ENCODE peak calls at places on chromosome 3, in eight cellular contexts. O, E, X, H, K, C, T and U are unnamed samples.

GRCh38 chr3:4716231-4716630 is 223.1 kb downstream of the ITPR1 start:
- DNase-seq in O (no peak), E (no peak), X (no peak), H (no peak), K (no peak), C (no peak), T (no peak), U (no peak)

GRCh38 chr3:56887402-56888025 is 85.8 kb upstream of the ARHGEF3 start:
- DNase-seq in O (no peak), E (no peak), X (no peak), H (no peak), K (no peak), C (no peak), T (no peak), U (no peak)

GRCh38 chr3:47416041-47416440 is 35.2 kb downstream of the PTPN23 start:
- DNase-seq in O (peak), E (no peak), X (no peak), H (no peak), K (no peak), C (no peak), T (no peak), U (no peak)

GRCh38 chr3:134372405-134373277 is 1.6 kb downstream of the AMOTL2 start:
- DNase-seq in O (no peak), E (peak), X (no peak), H (peak), K (no peak), C (no peak), T (no peak), U (peak)

GRCh38 chr3:53195602-53196574 is 34.9 kb downstream of the PRKCD start:
- DNase-seq in O (peak), E (peak), X (peak), H (peak), K (peak), C (no peak), T (peak), U (peak)

GRCh38 chr3:182294256-182294655 is 499.0 kb upstream of the ATP11B start:
- DNase-seq in O (no peak), E (no peak), X (no peak), H (peak), K (no peak), C (no peak), T (no peak), U (no peak)

GRCh38 chr3:50008931-50009330 is 69.0 kb downstream of the RBM6 start:
- DNase-seq in O (no peak), E (no peak), X (no peak), H (peak), K (no peak), C (no peak), T (no peak), U (peak)

GRCh38 chr3:9600597-9600996 is 47.0 kb upstream of the LHFPL4 start:
- DNase-seq in O (peak), E (peak), X (peak), H (peak), K (peak), C (no peak), T (peak), U (peak)

GRCh38 chr3:113496924-113497323 is 18.0 kb downstream of the SPICE1 start:
- DNase-seq in O (no peak), E (no peak), X (no peak), H (no peak), K (no peak), C (no peak), T (no peak), U (no peak)

GRCh38 chr3:194879991-194880939 is 194.6 kb downstream of the FAM43A start:
- DNase-seq in O (no peak), E (peak), X (peak), H (no peak), K (peak), C (no peak), T (no peak), U (peak)

GRCh38 chr3:52787672-52788625 is 6.6 kb upstream of the ITIH3 start:
- DNase-seq in O (no peak), E (peak), X (no peak), H (no peak), K (no peak), C (no peak), T (no peak), U (peak)

GRCh38 chr3:105353485-105354161 is 13.1 kb upstream of the ALCAM start:
- DNase-seq in O (no peak), E (peak), X (no peak), H (peak), K (no peak), C (no peak), T (no peak), U (no peak)

GRCh38 chr3:196684548-196685407 is 27.3 kb downstream of the CEP19 start:
- DNase-seq in O (peak), E (peak), X (peak), H (peak), K (peak), C (no peak), T (peak), U (peak)

GRCh38 chr3:160755776-160756304 is at the start of gene PPM1L:
- DNase-seq in O (peak), E (peak), X (peak), H (peak), K (peak), C (no peak), T (peak), U (peak)

GRCh38 chr3:127688416-127689265 is 15.9 kb downstream of the ABTB1 start:
- DNase-seq in O (no peak), E (no peak), X (no peak), H (no peak), K (peak), C (no peak), T (no peak), U (no peak)

GRCh38 chr3:40088527-40089170 is 220.9 kb upstream of the EIF1B start:
- DNase-seq in O (no peak), E (no peak), X (no peak), H (no peak), K (no peak), C (no peak), T (no peak), U (no peak)

GRCh38 chr3:187531831-187532230 is 138.4 kb downstream of the SST start:
- DNase-seq in O (no peak), E (no peak), X (no peak), H (no peak), K (no peak), C (no peak), T (no peak), U (no peak)

GRCh38 chr3:43867673-43868072 is 176.9 kb downstream of the ABHD5 start:
- DNase-seq in O (no peak), E (no peak), X (no peak), H (no peak), K (no peak), C (no peak), T (no peak), U (peak)

GRCh38 chr3:189360291-189360690 is 188.5 kb downstream of the TPRG1 start:
- DNase-seq in O (no peak), E (no peak), X (no peak), H (no peak), K (no peak), C (no peak), T (no peak), U (no peak)

GRCh38 chr3:66592927-66593625 is 92.3 kb upstream of the LRIG1 start:
- DNase-seq in O (no peak), E (peak), X (no peak), H (no peak), K (no peak), C (no peak), T (no peak), U (no peak)

GRCh38 chr3:70806556-70806955 is 494.1 kb upstream of the MDFIC2 start:
- DNase-seq in O (no peak), E (no peak), X (no peak), H (no peak), K (no peak), C (no peak), T (no peak), U (no peak)

GRCh38 chr3:39133822-39134221 is 19.6 kb downstream of the CSRNP1 start:
- DNase-seq in O (no peak), E (no peak), X (no peak), H (no peak), K (no peak), C (no peak), T (no peak), U (no peak)

GRCh38 chr3:72042397-72043211 is 257.7 kb upstream of the PROK2 start:
- DNase-seq in O (no peak), E (no peak), X (no peak), H (peak), K (no peak), C (peak), T (no peak), U (peak)

GRCh38 chr3:184419171-184419570 is 39.3 kb downstream of the CHRD start:
- DNase-seq in O (no peak), E (no peak), X (no peak), H (no peak), K (no peak), C (no peak), T (no peak), U (no peak)

GRCh38 chr3:116179091-116179490 is 266.2 kb downstream of the LSAMP start:
- DNase-seq in O (no peak), E (no peak), X (no peak), H (no peak), K (no peak), C (peak), T (no peak), U (peak)

GRCh38 chr3:58341376-58341775 is 8.7 kb downstream of the PXK start:
- DNase-seq in O (no peak), E (no peak), X (no peak), H (no peak), K (no peak), C (no peak), T (no peak), U (no peak)

GRCh38 chr3:127233371-127233770 is 40.4 kb downstream of the PRR23E start:
- DNase-seq in O (no peak), E (no peak), X (no peak), H (peak), K (no peak), C (no peak), T (no peak), U (no peak)

GRCh38 chr3:61821823-61822251 is 260.5 kb downstream of the PTPRG start:
- DNase-seq in O (no peak), E (no peak), X (no peak), H (no peak), K (no peak), C (peak), T (no peak), U (peak)

GRCh38 chr3:134330895-134331810 is 43.1 kb downstream of the AMOTL2 start:
- DNase-seq in O (no peak), E (no peak), X (no peak), H (peak), K (no peak), C (no peak), T (no peak), U (peak)

GRCh38 chr3:185152433-185153169 is at the start of gene C3orf70:
- DNase-seq in O (peak), E (peak), X (peak), H (peak), K (peak), C (no peak), T (no peak), U (peak)

GRCh38 chr3:61562042-61562809 is 855 bp downstream of the PTPRG start:
- DNase-seq in O (peak), E (peak), X (no peak), H (peak), K (peak), C (no peak), T (no peak), U (peak)

GRCh38 chr3:118955914-118956556 is 78.6 kb downstream of the IGSF11 start:
- DNase-seq in O (no peak), E (no peak), X (no peak), H (no peak), K (no peak), C (no peak), T (no peak), U (no peak)

GRCh38 chr3:27451845-27452244 is 32.3 kb downstream of the SLC4A7 start:
- DNase-seq in O (no peak), E (no peak), X (no peak), H (no peak), K (no peak), C (no peak), T (no peak), U (no peak)

GRCh38 chr3:126782554-126782953 is 78.5 kb downstream of the CHCHD6 start:
- DNase-seq in O (no peak), E (no peak), X (no peak), H (peak), K (no peak), C (peak), T (peak), U (peak)

GRCh38 chr3:61250784-61251173 is 473 bp downstream of the FHIT start:
- DNase-seq in O (peak), E (no peak), X (peak), H (peak), K (no peak), C (no peak), T (no peak), U (peak)

GRCh38 chr3:149936812-149937230 is 33.9 kb downstream of the PFN2 start:
- DNase-seq in O (peak), E (no peak), X (peak), H (peak), K (peak), C (peak), T (peak), U (peak)

GRCh38 chr3:17070560-17070959 is 185.8 kb downstream of the PLCL2 start:
- DNase-seq in O (no peak), E (no peak), X (no peak), H (no peak), K (peak), C (no peak), T (no peak), U (no peak)

GRCh38 chr3:36206936-36207620 is 173.2 kb upstream of the STAC start:
- DNase-seq in O (no peak), E (no peak), X (no peak), H (no peak), K (no peak), C (no peak), T (no peak), U (no peak)